ENCODE peak calls at places on chromosomes 11 and 22, in eight cellular contexts. One of them, this sample, is unnamed. For H3K36me3, the result is how much of the 10 kb centered on the place peaks cover.

GRCh38 chr11:115760528-115760837 is 256.3 kb upstream of the CADM1 start:
- DNase-seq in heart right ventricle: no peak
- DNase-seq in bronchial epithelial cell: no peak
- DNase-seq in PC-3: no peak
- DNase-seq in left ventricle myocardium inferior: no peak
- DNase-seq in GM06990: no peak
- DNase-seq in mucosa of descending colon: no peak
- DNase-seq in stomach: no peak
- DNase-seq in this sample: no peak

GRCh38 chr11:33135216-33135615 is 26.1 kb downstream of the CSTF3 start:
- DNase-seq in heart right ventricle: no peak
- DNase-seq in bronchial epithelial cell: no peak
- DNase-seq in PC-3: no peak
- DNase-seq in left ventricle myocardium inferior: no peak
- DNase-seq in GM06990: no peak
- DNase-seq in mucosa of descending colon: no peak
- DNase-seq in stomach: no peak
- DNase-seq in this sample: no peak

GRCh38 chr22:46791201-46791731 is 28.8 kb downstream of the TBC1D22A start:
- DNase-seq in heart right ventricle: peak
- DNase-seq in bronchial epithelial cell: peak
- DNase-seq in PC-3: no peak
- DNase-seq in left ventricle myocardium inferior: no peak
- DNase-seq in GM06990: no peak
- DNase-seq in mucosa of descending colon: no peak
- DNase-seq in stomach: peak
- DNase-seq in this sample: peak

GRCh38 chr11:69915501-69916250 is 96.5 kb upstream of the FGF3 start:
- DNase-seq in heart right ventricle: peak
- DNase-seq in bronchial epithelial cell: peak
- DNase-seq in PC-3: peak
- DNase-seq in left ventricle myocardium inferior: peak
- DNase-seq in GM06990: no peak
- DNase-seq in mucosa of descending colon: peak
- DNase-seq in stomach: peak
- DNase-seq in this sample: peak

GRCh38 chr22:28478564-28478963 is 201.1 kb downstream of the TTC28 start:
- DNase-seq in heart right ventricle: no peak
- DNase-seq in bronchial epithelial cell: no peak
- DNase-seq in PC-3: no peak
- DNase-seq in left ventricle myocardium inferior: no peak
- DNase-seq in GM06990: no peak
- DNase-seq in mucosa of descending colon: no peak
- DNase-seq in stomach: no peak
- DNase-seq in this sample: no peak

GRCh38 chr11:19589567-19590260 is 122.9 kb upstream of the NAV2 start:
- DNase-seq in heart right ventricle: no peak
- DNase-seq in bronchial epithelial cell: no peak
- DNase-seq in PC-3: no peak
- DNase-seq in left ventricle myocardium inferior: no peak
- DNase-seq in GM06990: no peak
- DNase-seq in mucosa of descending colon: no peak
- DNase-seq in stomach: no peak
- DNase-seq in this sample: no peak

GRCh38 chr11:98260983-98261382 is 759.8 kb upstream of the CNTN5 start:
- DNase-seq in heart right ventricle: no peak
- DNase-seq in bronchial epithelial cell: peak
- DNase-seq in PC-3: peak
- DNase-seq in left ventricle myocardium inferior: no peak
- DNase-seq in GM06990: no peak
- DNase-seq in mucosa of descending colon: no peak
- DNase-seq in stomach: no peak
- DNase-seq in this sample: no peak

GRCh38 chr11:76885390-76886097 is 24.8 kb downstream of the ACER3 start:
- DNase-seq in heart right ventricle: peak
- DNase-seq in bronchial epithelial cell: peak
- DNase-seq in PC-3: peak
- DNase-seq in left ventricle myocardium inferior: no peak
- DNase-seq in GM06990: no peak
- DNase-seq in mucosa of descending colon: no peak
- DNase-seq in stomach: no peak
- DNase-seq in this sample: no peak

GRCh38 chr11:12719221-12719620 is 45.0 kb downstream of the TEAD1 start:
- DNase-seq in heart right ventricle: no peak
- DNase-seq in bronchial epithelial cell: no peak
- DNase-seq in PC-3: no peak
- DNase-seq in left ventricle myocardium inferior: no peak
- DNase-seq in GM06990: no peak
- DNase-seq in mucosa of descending colon: no peak
- DNase-seq in stomach: no peak
- DNase-seq in this sample: no peak

GRCh38 chr11:17502630-17503029 is 26.0 kb upstream of the ABCC8 start:
- DNase-seq in heart right ventricle: no peak
- DNase-seq in bronchial epithelial cell: no peak
- DNase-seq in PC-3: no peak
- DNase-seq in left ventricle myocardium inferior: no peak
- DNase-seq in GM06990: no peak
- DNase-seq in mucosa of descending colon: no peak
- DNase-seq in stomach: no peak
- DNase-seq in this sample: no peak

GRCh38 chr22:40654522-40655167 is 18.1 kb upstream of the MRTFA start:
- DNase-seq in heart right ventricle: peak
- DNase-seq in bronchial epithelial cell: peak
- DNase-seq in PC-3: peak
- DNase-seq in left ventricle myocardium inferior: peak
- DNase-seq in GM06990: no peak
- DNase-seq in mucosa of descending colon: peak
- DNase-seq in stomach: peak
- DNase-seq in this sample: no peak

GRCh38 chr11:77411238-77411637 is 62.7 kb downstream of the PAK1 start:
- DNase-seq in heart right ventricle: peak
- DNase-seq in bronchial epithelial cell: no peak
- DNase-seq in PC-3: no peak
- DNase-seq in left ventricle myocardium inferior: peak
- DNase-seq in GM06990: no peak
- DNase-seq in mucosa of descending colon: peak
- DNase-seq in stomach: no peak
- DNase-seq in this sample: peak

GRCh38 chr22:43600265-43600664 is 188.5 kb downstream of the MPPED1 start:
- DNase-seq in heart right ventricle: no peak
- DNase-seq in bronchial epithelial cell: no peak
- DNase-seq in PC-3: peak
- DNase-seq in left ventricle myocardium inferior: no peak
- DNase-seq in GM06990: no peak
- DNase-seq in mucosa of descending colon: no peak
- DNase-seq in stomach: no peak
- DNase-seq in this sample: no peak

GRCh38 chr11:74639533-74639932 is 47.2 kb downstream of the POLD3 start:
- DNase-seq in heart right ventricle: no peak
- DNase-seq in bronchial epithelial cell: no peak
- DNase-seq in PC-3: no peak
- DNase-seq in left ventricle myocardium inferior: no peak
- DNase-seq in GM06990: no peak
- DNase-seq in mucosa of descending colon: no peak
- DNase-seq in stomach: no peak
- DNase-seq in this sample: no peak

GRCh38 chr11:74644084-74644483 is 51.7 kb downstream of the POLD3 start:
- DNase-seq in heart right ventricle: no peak
- DNase-seq in bronchial epithelial cell: no peak
- DNase-seq in PC-3: no peak
- DNase-seq in left ventricle myocardium inferior: no peak
- DNase-seq in GM06990: no peak
- DNase-seq in mucosa of descending colon: no peak
- DNase-seq in stomach: no peak
- DNase-seq in this sample: no peak

GRCh38 chr11:74642912-74643311 is 50.5 kb downstream of the POLD3 start:
- DNase-seq in heart right ventricle: no peak
- DNase-seq in bronchial epithelial cell: no peak
- DNase-seq in PC-3: no peak
- DNase-seq in left ventricle myocardium inferior: no peak
- DNase-seq in GM06990: no peak
- DNase-seq in mucosa of descending colon: no peak
- DNase-seq in stomach: no peak
- DNase-seq in this sample: no peak

GRCh38 chr11:74641289-74641688 is 48.9 kb downstream of the POLD3 start:
- DNase-seq in heart right ventricle: no peak
- DNase-seq in bronchial epithelial cell: no peak
- DNase-seq in PC-3: no peak
- DNase-seq in left ventricle myocardium inferior: no peak
- DNase-seq in GM06990: no peak
- DNase-seq in mucosa of descending colon: no peak
- DNase-seq in stomach: no peak
- DNase-seq in this sample: no peak

DNA sequence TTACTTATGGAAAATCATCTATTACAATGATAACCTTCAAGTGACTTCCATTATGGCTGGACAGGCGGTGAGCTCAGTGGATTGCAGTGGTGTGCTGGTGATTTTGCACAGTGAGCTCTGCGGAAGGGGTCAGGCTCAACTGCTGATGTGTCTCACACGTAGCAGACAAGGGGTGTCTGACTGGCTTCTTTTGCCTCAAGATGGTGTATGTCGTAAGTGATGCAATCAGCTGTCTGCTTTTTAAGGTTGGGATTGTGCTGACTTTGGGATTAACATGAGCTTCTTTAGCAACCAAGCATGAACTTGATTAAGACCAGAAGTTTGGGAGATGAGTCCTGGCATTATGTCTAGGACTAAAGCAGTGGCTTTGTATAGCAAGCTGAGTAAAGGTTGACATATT is 49.5 kb downstream of the POLD3 start:
- DNase-seq in heart right ventricle: no peak
- DNase-seq in bronchial epithelial cell: no peak
- DNase-seq in PC-3: no peak
- DNase-seq in left ventricle myocardium inferior: no peak
- DNase-seq in GM06990: no peak
- DNase-seq in mucosa of descending colon: no peak
- DNase-seq in stomach: no peak
- DNase-seq in this sample: no peak
- H3K36me3 ChIP-seq in heart right ventricle: half or more
- H3K36me3 ChIP-seq in bronchial epithelial cell: under half
- H3K36me3 ChIP-seq in PC-3: half or more
- H3K36me3 ChIP-seq in left ventricle myocardium inferior: under half
- H3K36me3 ChIP-seq in GM06990: under half
- H3K36me3 ChIP-seq in mucosa of descending colon: under half
- H3K36me3 ChIP-seq in stomach: half or more
- H3K36me3 ChIP-seq in this sample: under half

DNA sequence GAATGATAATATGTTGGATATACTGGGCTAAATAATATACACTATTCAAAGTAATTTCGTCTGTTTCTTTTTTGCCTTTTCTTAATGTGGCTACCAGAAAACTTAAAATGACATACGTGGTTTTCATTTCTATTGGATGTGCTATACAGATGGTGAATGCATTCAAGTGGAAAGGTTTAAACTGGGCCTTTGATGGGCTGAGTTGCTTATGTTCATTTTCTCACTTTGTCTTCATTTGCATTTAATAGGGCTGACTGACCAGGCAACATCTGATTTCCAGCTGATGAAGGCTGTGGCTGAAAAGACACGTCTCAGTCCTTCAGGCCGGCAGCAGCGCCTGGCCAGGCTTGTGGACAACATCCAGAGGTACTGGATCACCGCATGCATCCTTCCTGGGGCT is 27.9 kb downstream of the PIWIL4 start:
- DNase-seq in heart right ventricle: no peak
- DNase-seq in bronchial epithelial cell: no peak
- DNase-seq in PC-3: no peak
- DNase-seq in left ventricle myocardium inferior: no peak
- DNase-seq in GM06990: no peak
- DNase-seq in mucosa of descending colon: no peak
- DNase-seq in stomach: no peak
- DNase-seq in this sample: no peak
- H3K4me3 ChIP-seq in heart right ventricle: no peak
- H3K4me3 ChIP-seq in bronchial epithelial cell: no peak
- H3K4me3 ChIP-seq in PC-3: no peak
- H3K4me3 ChIP-seq in left ventricle myocardium inferior: no peak
- H3K4me3 ChIP-seq in GM06990: no peak
- H3K4me3 ChIP-seq in mucosa of descending colon: no peak
- H3K4me3 ChIP-seq in stomach: no peak
- H3K4me3 ChIP-seq in this sample: no peak

GRCh38 chr11:64263021-64263946 is 12.0 kb downstream of the PLCB3 start:
- DNase-seq in heart right ventricle: no peak
- DNase-seq in bronchial epithelial cell: peak
- DNase-seq in PC-3: no peak
- DNase-seq in left ventricle myocardium inferior: no peak
- DNase-seq in GM06990: no peak
- DNase-seq in mucosa of descending colon: no peak
- DNase-seq in stomach: no peak
- DNase-seq in this sample: no peak
- H3K36me3 ChIP-seq in heart right ventricle: half or more
- H3K36me3 ChIP-seq in bronchial epithelial cell: half or more
- H3K36me3 ChIP-seq in PC-3: under half
- H3K36me3 ChIP-seq in left ventricle myocardium inferior: half or more
- H3K36me3 ChIP-seq in GM06990: under half
- H3K36me3 ChIP-seq in mucosa of descending colon: under half
- H3K36me3 ChIP-seq in stomach: half or more
- H3K36me3 ChIP-seq in this sample: under half

GRCh38 chr22:33984211-33984610 is 63.9 kb upstream of the LARGE1 start:
- DNase-seq in heart right ventricle: no peak
- DNase-seq in bronchial epithelial cell: no peak
- DNase-seq in PC-3: no peak
- DNase-seq in left ventricle myocardium inferior: no peak
- DNase-seq in GM06990: no peak
- DNase-seq in mucosa of descending colon: no peak
- DNase-seq in stomach: no peak
- DNase-seq in this sample: no peak

GRCh38 chr22:33984741-33985287 is 64.5 kb upstream of the LARGE1 start:
- DNase-seq in heart right ventricle: no peak
- DNase-seq in bronchial epithelial cell: no peak
- DNase-seq in PC-3: no peak
- DNase-seq in left ventricle myocardium inferior: no peak
- DNase-seq in GM06990: no peak
- DNase-seq in mucosa of descending colon: no peak
- DNase-seq in stomach: peak
- DNase-seq in this sample: no peak

GRCh38 chr22:33986167-33986771 is 66.0 kb upstream of the LARGE1 start:
- DNase-seq in heart right ventricle: no peak
- DNase-seq in bronchial epithelial cell: no peak
- DNase-seq in PC-3: no peak
- DNase-seq in left ventricle myocardium inferior: no peak
- DNase-seq in GM06990: peak
- DNase-seq in mucosa of descending colon: no peak
- DNase-seq in stomach: no peak
- DNase-seq in this sample: no peak

GRCh38 chr22:33985506-33985905 is 65.2 kb upstream of the LARGE1 start:
- DNase-seq in heart right ventricle: no peak
- DNase-seq in bronchial epithelial cell: no peak
- DNase-seq in PC-3: no peak
- DNase-seq in left ventricle myocardium inferior: no peak
- DNase-seq in GM06990: no peak
- DNase-seq in mucosa of descending colon: no peak
- DNase-seq in stomach: no peak
- DNase-seq in this sample: no peak

DNA sequence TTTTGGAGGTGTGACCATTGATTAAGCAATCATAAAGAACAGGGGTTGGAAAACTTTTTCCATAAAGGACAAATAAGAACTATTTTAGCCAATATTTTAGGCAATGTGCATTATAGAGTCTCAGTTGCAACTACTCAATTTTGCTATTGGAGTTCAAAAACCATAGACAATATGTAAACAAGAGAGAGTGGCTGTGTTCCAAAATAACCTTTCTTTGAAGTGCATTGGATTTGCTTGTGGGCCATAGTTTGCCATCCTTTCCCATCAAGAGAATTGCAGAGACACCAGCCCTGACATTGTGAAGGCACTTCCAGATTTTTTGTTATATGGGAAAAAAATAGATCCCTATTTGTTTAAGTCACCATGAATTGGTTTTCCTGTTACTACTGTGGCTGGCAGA is 63.3 kb upstream of the LARGE1 start:
- DNase-seq in heart right ventricle: no peak
- DNase-seq in bronchial epithelial cell: no peak
- DNase-seq in PC-3: no peak
- DNase-seq in left ventricle myocardium inferior: no peak
- DNase-seq in GM06990: no peak
- DNase-seq in mucosa of descending colon: no peak
- DNase-seq in stomach: no peak
- DNase-seq in this sample: no peak
- H3K4me3 ChIP-seq in heart right ventricle: no peak
- H3K4me3 ChIP-seq in bronchial epithelial cell: no peak
- H3K4me3 ChIP-seq in PC-3: no peak
- H3K4me3 ChIP-seq in left ventricle myocardium inferior: no peak
- H3K4me3 ChIP-seq in GM06990: no peak
- H3K4me3 ChIP-seq in mucosa of descending colon: no peak
- H3K4me3 ChIP-seq in stomach: no peak
- H3K4me3 ChIP-seq in this sample: no peak